ENCODE peak calls at places on chromosomes 6 and 20, in eight cellular contexts. P, N, B, A, Z, E, I and H are unnamed samples.

GRCh38 chr6:150738092-150738625 is 127.3 kb upstream of the MTHFD1L start:
- DNase-seq in B (no peak), N (no peak), I (no peak), A (no peak), E (no peak), P (no peak), Z (no peak), H (no peak)

GRCh38 chr6:153032255-153032882 is 29.9 kb upstream of the MTRF1L start:
- DNase-seq in B (peak), N (no peak), Z (peak), E (peak), A (no peak), P (no peak), I (no peak), H (peak)

GRCh38 chr20:56604690-56605089 is 24.4 kb upstream of the TFAP2C start:
- DNase-seq in A (no peak), Z (no peak), I (no peak), B (no peak), P (no peak), N (no peak), E (no peak), H (no peak)

GRCh38 chr20:16541878-16542277 is 31.4 kb downstream of the KIF16B start:
- DNase-seq in I (no peak), E (no peak), Z (no peak), P (no peak), B (no peak), A (no peak), N (no peak), H (no peak)

GRCh38 chr6:138600726-138601125 is 101.4 kb upstream of the NHSL1 start:
- DNase-seq in I (no peak), N (no peak), A (no peak), Z (peak), B (peak), E (no peak), P (no peak), H (peak)

GRCh38 chr6:37473364-37474095 is 26.2 kb downstream of the CCDC167 start:
- DNase-seq in P (no peak), E (no peak), B (peak), A (no peak), N (no peak), Z (no peak), I (no peak), H (no peak)

GRCh38 chr6:52534363-52534762 is 42.5 kb downstream of the TRAM2 start:
- DNase-seq in Z (no peak), B (no peak), P (no peak), A (no peak), N (no peak), I (no peak), E (no peak), H (no peak)

GRCh38 chr20:34084227-34084923 is 27.7 kb downstream of the EIF2S2 start:
- DNase-seq in B (no peak), I (no peak), Z (no peak), N (no peak), E (no peak), A (no peak), P (no peak), H (no peak)

GRCh38 chr6:169188051-169188863 is 65.4 kb downstream of the THBS2 start:
- DNase-seq in E (peak), N (no peak), Z (peak), P (no peak), B (peak), A (no peak), I (no peak), H (peak)

GRCh38 chr6:116327803-116328527 is 42.8 kb upstream of the DSE start:
- DNase-seq in A (no peak), B (no peak), N (no peak), Z (no peak), P (no peak), I (no peak), E (peak), H (no peak)

GRCh38 chr20:50924261-50924660 is 7.0 kb downstream of the ADNP start:
- DNase-seq in E (peak), A (no peak), Z (no peak), I (no peak), N (no peak), P (no peak), B (no peak), H (no peak)

GRCh38 chr6:152897807-152898399 is 84.9 kb downstream of the FBXO5 start:
- DNase-seq in I (peak), Z (peak), P (peak), E (peak), N (peak), A (peak), B (peak), H (peak)

GRCh38 chr6:44390158-44390683 is 2.7 kb downstream of the CDC5L start:
- DNase-seq in Z (no peak), A (no peak), P (no peak), I (no peak), N (no peak), B (no peak), E (no peak), H (no peak)

GRCh38 chr6:76682842-76683241 is 610.4 kb upstream of the IMPG1 start:
- DNase-seq in N (no peak), B (peak), A (no peak), P (no peak), I (no peak), E (peak), Z (no peak), H (peak)

GRCh38 chr20:34536798-34537394 is 20.7 kb downstream of the DYNLRB1 start:
- DNase-seq in N (no peak), E (peak), I (peak), A (peak), B (peak), P (peak), Z (no peak), H (peak)

GRCh38 chr6:134550604-134551003 is 232.7 kb upstream of the SGK1 start:
- DNase-seq in B (no peak), A (no peak), E (peak), P (no peak), I (no peak), N (no peak), Z (no peak), H (peak)

GRCh38 chr20:164618-165017 is 7.4 kb downstream of the DEFB127 start:
- DNase-seq in B (no peak), Z (no peak), E (no peak), P (no peak), N (no peak), A (no peak), I (no peak), H (no peak)

GRCh38 chr6:135129139-135129867 is 51.8 kb upstream of the MYB start:
- DNase-seq in A (no peak), B (no peak), I (peak), E (no peak), Z (no peak), N (no peak), P (no peak), H (no peak)

GRCh38 chr20:24462461-24463010 is 6.9 kb upstream of the SYNDIG1 start:
- DNase-seq in Z (no peak), B (no peak), E (no peak), N (no peak), P (no peak), I (no peak), A (no peak), H (no peak)

GRCh38 chr20:32482251-32483220 is 102.6 kb downstream of the NOL4L start:
- DNase-seq in N (peak), B (peak), I (peak), A (peak), P (no peak), Z (no peak), E (peak), H (no peak)

GRCh38 chr6:153150767-153151440 is 19.8 kb upstream of the RGS17 start:
- DNase-seq in I (no peak), Z (no peak), A (peak), N (no peak), E (no peak), P (no peak), B (no peak), H (no peak)

GRCh38 chr6:39850897-39851296 is 58.7 kb downstream of the DAAM2 start:
- DNase-seq in P (no peak), B (no peak), A (no peak), N (peak), Z (no peak), E (peak), I (no peak), H (no peak)

GRCh38 chr6:34531580-34532201 is 24.4 kb downstream of the SPDEF start:
- DNase-seq in P (no peak), N (peak), A (peak), B (peak), E (no peak), I (peak), Z (peak), H (no peak)